ENCODE peak calls at places on chromosomes 7 and 10, in four cellular contexts. One of them, this sample, is unnamed.

GRCh38 chr7:1446611-1447032 is 12.6 kb downstream of the MICALL2 start:
- DNase-seq in lower lobe of right lung: no peak
- DNase-seq in IMR-90: no peak
- DNase-seq in heart right ventricle: no peak
- DNase-seq in this sample: no peak

GRCh38 chr7:73570521-73570920 is 7.9 kb downstream of the TBL2 start:
- DNase-seq in lower lobe of right lung: peak
- DNase-seq in IMR-90: no peak
- DNase-seq in heart right ventricle: no peak
- DNase-seq in this sample: no peak

GRCh38 chr10:28505359-28505959 is 27.5 kb upstream of the WAC start:
- DNase-seq in lower lobe of right lung: no peak
- DNase-seq in IMR-90: no peak
- DNase-seq in heart right ventricle: no peak
- DNase-seq in this sample: no peak

GRCh38 chr10:81662837-81663236 is 212.2 kb upstream of the NRG3 start:
- DNase-seq in lower lobe of right lung: no peak
- DNase-seq in IMR-90: no peak
- DNase-seq in heart right ventricle: no peak
- DNase-seq in this sample: no peak

GRCh38 chr7:42856605-42856987 is 55.3 kb downstream of the C7orf25 start:
- DNase-seq in lower lobe of right lung: no peak
- DNase-seq in IMR-90: no peak
- DNase-seq in heart right ventricle: no peak
- DNase-seq in this sample: no peak

GRCh38 chr10:32684291-32684690 is 238.4 kb downstream of the CCDC7 start:
- DNase-seq in lower lobe of right lung: no peak
- DNase-seq in IMR-90: no peak
- DNase-seq in heart right ventricle: no peak
- DNase-seq in this sample: no peak

GRCh38 chr10:34633346-34633745 is 181.8 kb downstream of the PARD3 start:
- DNase-seq in lower lobe of right lung: no peak
- DNase-seq in IMR-90: no peak
- DNase-seq in heart right ventricle: no peak
- DNase-seq in this sample: no peak

GRCh38 chr7:117262546-117262945 is 60.3 kb downstream of the WNT2 start:
- DNase-seq in lower lobe of right lung: no peak
- DNase-seq in IMR-90: no peak
- DNase-seq in heart right ventricle: no peak
- DNase-seq in this sample: no peak

GRCh38 chr7:2804227-2804763 is 39.8 kb downstream of the GNA12 start:
- DNase-seq in lower lobe of right lung: no peak
- DNase-seq in IMR-90: no peak
- DNase-seq in heart right ventricle: no peak
- DNase-seq in this sample: no peak

GRCh38 chr10:93420091-93420490 is 62.0 kb downstream of the MYOF start:
- DNase-seq in lower lobe of right lung: no peak
- DNase-seq in IMR-90: peak
- DNase-seq in heart right ventricle: no peak
- DNase-seq in this sample: no peak

GRCh38 chr7:133429371-133429770 is 176.5 kb downstream of the EXOC4 start:
- DNase-seq in lower lobe of right lung: no peak
- DNase-seq in IMR-90: peak
- DNase-seq in heart right ventricle: no peak
- DNase-seq in this sample: no peak

GRCh38 chr7:51346136-51346535 is 29.5 kb upstream of the COBL start:
- DNase-seq in lower lobe of right lung: no peak
- DNase-seq in IMR-90: no peak
- DNase-seq in heart right ventricle: no peak
- DNase-seq in this sample: no peak

GRCh38 chr7:156920076-156920475 is 27.1 kb upstream of the LMBR1 start:
- DNase-seq in lower lobe of right lung: no peak
- DNase-seq in IMR-90: no peak
- DNase-seq in heart right ventricle: no peak
- DNase-seq in this sample: no peak

GRCh38 chr10:50614444-50615137 is 9.2 kb downstream of the SGMS1 start:
- DNase-seq in lower lobe of right lung: no peak
- DNase-seq in IMR-90: no peak
- DNase-seq in heart right ventricle: no peak
- DNase-seq in this sample: no peak

GRCh38 chr10:102799691-102800435 is 37.4 kb downstream of the CYP17A1 start:
- DNase-seq in lower lobe of right lung: no peak
- DNase-seq in IMR-90: no peak
- DNase-seq in heart right ventricle: no peak
- DNase-seq in this sample: no peak

GRCh38 chr10:118843647-118844265 is 89.0 kb upstream of the CACUL1 start:
- DNase-seq in lower lobe of right lung: no peak
- DNase-seq in IMR-90: no peak
- DNase-seq in heart right ventricle: no peak
- DNase-seq in this sample: no peak

GRCh38 chr7:28784166-28784870 is 173.8 kb downstream of the TRIL start:
- DNase-seq in lower lobe of right lung: no peak
- DNase-seq in IMR-90: peak
- DNase-seq in heart right ventricle: no peak
- DNase-seq in this sample: no peak

GRCh38 chr7:366171-366916 is 76.4 kb downstream of the FOXL3 start:
- DNase-seq in lower lobe of right lung: peak
- DNase-seq in IMR-90: peak
- DNase-seq in heart right ventricle: no peak
- DNase-seq in this sample: no peak

GRCh38 chr10:118802126-118802793 is 47.5 kb upstream of the CACUL1 start:
- DNase-seq in lower lobe of right lung: no peak
- DNase-seq in IMR-90: no peak
- DNase-seq in heart right ventricle: no peak
- DNase-seq in this sample: no peak

GRCh38 chr7:40640566-40640965 is 505.8 kb downstream of the SUGCT start:
- DNase-seq in lower lobe of right lung: no peak
- DNase-seq in IMR-90: peak
- DNase-seq in heart right ventricle: no peak
- DNase-seq in this sample: no peak

GRCh38 chr7:43394441-43395130 is 188.3 kb upstream of the STK17A start:
- DNase-seq in lower lobe of right lung: no peak
- DNase-seq in IMR-90: no peak
- DNase-seq in heart right ventricle: no peak
- DNase-seq in this sample: no peak

GRCh38 chr10:43205681-43206390 is 61.0 kb downstream of the RASGEF1A start:
- DNase-seq in lower lobe of right lung: peak
- DNase-seq in IMR-90: no peak
- DNase-seq in heart right ventricle: no peak
- DNase-seq in this sample: no peak

GRCh38 chr7:7201583-7202374 is 19.4 kb downstream of the C1GALT1 start:
- DNase-seq in lower lobe of right lung: peak
- DNase-seq in IMR-90: no peak
- DNase-seq in heart right ventricle: no peak
- DNase-seq in this sample: no peak

GRCh38 chr7:116766881-116767280 is 94.9 kb downstream of the MET start:
- DNase-seq in lower lobe of right lung: no peak
- DNase-seq in IMR-90: no peak
- DNase-seq in heart right ventricle: no peak
- DNase-seq in this sample: no peak

GRCh38 chr7:157009170-157009777 is 1.2 kb downstream of the MNX1 start:
- DNase-seq in lower lobe of right lung: no peak
- DNase-seq in IMR-90: no peak
- DNase-seq in heart right ventricle: no peak
- DNase-seq in this sample: no peak

GRCh38 chr7:155298288-155298833 is 683 bp downstream of the INSIG1 start:
- DNase-seq in lower lobe of right lung: no peak
- DNase-seq in IMR-90: no peak
- DNase-seq in heart right ventricle: peak
- DNase-seq in this sample: no peak

GRCh38 chr7:158015403-158016116 is 572.1 kb downstream of the PTPRN2 start:
- DNase-seq in lower lobe of right lung: no peak
- DNase-seq in IMR-90: no peak
- DNase-seq in heart right ventricle: no peak
- DNase-seq in this sample: no peak

GRCh38 chr10:27601519-27601918 is 97.4 kb downstream of the RAB18 start:
- DNase-seq in lower lobe of right lung: no peak
- DNase-seq in IMR-90: peak
- DNase-seq in heart right ventricle: no peak
- DNase-seq in this sample: no peak

GRCh38 chr7:2063562-2064360 is 169.0 kb downstream of the MAD1L1 start:
- DNase-seq in lower lobe of right lung: peak
- DNase-seq in IMR-90: peak
- DNase-seq in heart right ventricle: peak
- DNase-seq in this sample: no peak

GRCh38 chr10:90947025-90947960 is 26.4 kb upstream of the ANKRD1 start:
- DNase-seq in lower lobe of right lung: no peak
- DNase-seq in IMR-90: peak
- DNase-seq in heart right ventricle: no peak
- DNase-seq in this sample: no peak

GRCh38 chr7:118477026-118477425 is 252.5 kb downstream of the ANKRD7 start:
- DNase-seq in lower lobe of right lung: no peak
- DNase-seq in IMR-90: no peak
- DNase-seq in heart right ventricle: no peak
- DNase-seq in this sample: no peak

GRCh38 chr7:100991631-100992030 is 22.3 kb downstream of the MUC12 start:
- DNase-seq in lower lobe of right lung: no peak
- DNase-seq in IMR-90: no peak
- DNase-seq in heart right ventricle: no peak
- DNase-seq in this sample: no peak

GRCh38 chr10:16673443-16673842 is 143.8 kb downstream of the RSU1 start:
- DNase-seq in lower lobe of right lung: no peak
- DNase-seq in IMR-90: no peak
- DNase-seq in heart right ventricle: no peak
- DNase-seq in this sample: no peak

GRCh38 chr10:13634207-13634606 is 47.4 kb downstream of the PRPF18 start:
- DNase-seq in lower lobe of right lung: no peak
- DNase-seq in IMR-90: no peak
- DNase-seq in heart right ventricle: no peak
- DNase-seq in this sample: no peak

DNA sequence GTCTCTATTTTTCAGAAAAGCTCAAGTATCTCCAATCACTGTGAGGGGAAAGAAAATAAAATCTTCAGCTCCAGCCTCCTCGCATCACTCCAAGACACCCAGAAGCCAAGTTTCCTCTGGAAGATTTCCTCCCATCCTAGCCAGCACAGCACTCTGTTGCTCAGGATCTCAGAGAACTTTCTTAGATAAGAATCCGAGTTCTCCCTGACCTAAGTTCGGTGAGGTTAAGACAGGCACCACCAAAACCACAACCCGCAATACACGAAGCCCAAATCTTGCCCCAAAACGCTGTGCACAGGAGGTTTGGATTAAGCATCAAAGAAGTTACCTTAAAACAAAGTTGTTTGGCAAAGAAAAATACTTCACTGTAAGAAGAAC is 4.2 kb downstream of the FAM53B start:
- DNase-seq in lower lobe of right lung: no peak
- DNase-seq in IMR-90: no peak
- DNase-seq in heart right ventricle: no peak
- DNase-seq in this sample: no peak
- H3K4me3 ChIP-seq in lower lobe of right lung: no peak
- H3K4me3 ChIP-seq in IMR-90: no peak
- H3K4me3 ChIP-seq in heart right ventricle: no peak
- H3K4me3 ChIP-seq in this sample: no peak

GRCh38 chr10:44370731-44371248 is 14.1 kb downstream of the CXCL12 start:
- DNase-seq in lower lobe of right lung: no peak
- DNase-seq in IMR-90: no peak
- DNase-seq in heart right ventricle: no peak
- DNase-seq in this sample: no peak
- TF ChIP-seq CTCF in lower lobe of right lung: no peak
- TF ChIP-seq CTCF in IMR-90: no peak
- TF ChIP-seq CTCF in heart right ventricle: no peak
- TF ChIP-seq CTCF in this sample: no peak

DNA sequence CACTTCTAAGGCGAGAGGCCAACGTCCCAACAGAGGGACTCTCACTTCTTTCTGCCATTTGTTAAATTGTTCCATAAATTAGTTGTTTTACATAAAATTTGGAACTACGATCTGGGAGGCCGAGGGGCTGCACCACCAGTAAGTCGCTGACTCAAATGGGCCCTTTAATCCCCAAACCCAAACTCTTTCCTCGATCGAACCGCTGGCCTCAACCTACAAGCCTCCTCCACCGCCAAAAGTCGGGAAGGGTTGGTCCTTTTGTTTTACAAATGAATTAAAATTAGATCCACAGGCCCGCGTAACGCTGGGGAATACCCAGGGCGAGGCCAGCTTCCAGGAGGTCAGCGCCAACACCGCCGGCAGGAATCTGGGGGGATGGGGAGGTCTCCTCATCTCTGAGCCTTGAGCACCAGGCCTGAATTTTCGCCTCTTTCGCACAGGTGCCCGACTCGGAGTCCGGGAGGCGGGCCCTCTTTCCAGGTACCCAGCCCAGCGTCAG is 1.2 kb upstream of the FOXI2 start:
- DNase-seq in lower lobe of right lung: no peak
- DNase-seq in IMR-90: no peak
- DNase-seq in heart right ventricle: no peak
- DNase-seq in this sample: no peak
- H3K4me3 ChIP-seq in lower lobe of right lung: no peak
- H3K4me3 ChIP-seq in IMR-90: no peak
- H3K4me3 ChIP-seq in heart right ventricle: no peak
- H3K4me3 ChIP-seq in this sample: no peak

GRCh38 chr7:4815121-4815520 is 39.7 kb downstream of the AP5Z1 start:
- DNase-seq in lower lobe of right lung: peak
- DNase-seq in IMR-90: no peak
- DNase-seq in heart right ventricle: no peak
- DNase-seq in this sample: no peak

GRCh38 chr7:4814463-4814862 is 39.0 kb downstream of the AP5Z1 start:
- DNase-seq in lower lobe of right lung: no peak
- DNase-seq in IMR-90: no peak
- DNase-seq in heart right ventricle: no peak
- DNase-seq in this sample: no peak

GRCh38 chr7:4817178-4817905 is 41.9 kb downstream of the AP5Z1 start:
- DNase-seq in lower lobe of right lung: peak
- DNase-seq in IMR-90: no peak
- DNase-seq in heart right ventricle: no peak
- DNase-seq in this sample: no peak

GRCh38 chr7:4816419-4817080 is 41.1 kb downstream of the AP5Z1 start:
- DNase-seq in lower lobe of right lung: peak
- DNase-seq in IMR-90: no peak
- DNase-seq in heart right ventricle: no peak
- DNase-seq in this sample: no peak

DNA sequence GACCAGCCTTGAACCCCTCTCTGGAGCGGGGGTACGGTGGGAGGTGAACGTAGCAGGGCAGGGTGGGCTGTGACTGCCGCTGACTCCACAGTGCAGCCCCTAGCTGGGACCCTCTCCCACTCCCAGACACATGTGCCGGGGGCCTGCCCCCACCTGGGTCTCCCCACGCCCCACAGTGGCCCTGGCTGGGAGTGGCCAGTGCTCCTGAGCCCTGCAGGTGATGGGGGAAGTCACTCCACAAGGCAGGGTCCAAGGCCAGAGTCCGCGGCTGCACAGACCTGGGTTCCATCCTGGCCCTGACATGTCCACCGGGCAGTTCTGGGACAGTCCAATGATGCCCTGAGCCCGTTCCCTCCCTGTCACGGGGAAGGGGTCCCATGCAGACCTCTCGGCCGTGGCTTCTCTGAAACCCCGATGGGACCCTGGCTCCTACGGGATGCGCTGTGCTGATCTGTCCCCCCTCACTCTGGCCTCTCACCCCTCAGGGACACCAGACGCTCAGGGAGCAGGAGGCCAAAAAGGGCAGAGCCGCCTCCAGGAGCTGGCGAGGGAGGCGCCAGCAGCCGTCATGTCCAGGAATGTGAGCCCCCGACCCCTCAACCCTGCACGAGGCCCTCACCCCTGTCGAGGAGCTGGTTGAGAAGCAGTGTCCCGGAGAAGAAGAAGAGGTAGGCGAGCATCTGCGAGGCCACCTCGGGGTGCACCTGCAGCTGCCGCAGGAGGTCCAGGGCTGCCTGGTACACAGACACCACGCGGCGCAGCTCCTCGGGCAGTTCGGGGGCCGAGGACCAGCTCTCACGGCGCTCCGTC is 40.4 kb downstream of the AP5Z1 start:
- DNase-seq in lower lobe of right lung: peak
- DNase-seq in IMR-90: no peak
- DNase-seq in heart right ventricle: no peak
- DNase-seq in this sample: no peak
- TF ChIP-seq CTCF in lower lobe of right lung: no peak
- TF ChIP-seq CTCF in IMR-90: no peak
- TF ChIP-seq CTCF in heart right ventricle: no peak
- TF ChIP-seq CTCF in this sample: no peak